ENCODE peak calls at places on chromosome 11, in four cellular contexts. P is NCI-H1417; R is CD8-positive, alpha-beta memory T cell; L is activated CD4-positive, alpha-beta T cell treated with anti-CD3 and anti-CD28 coated beads, Interleukin-2, amount 50 U/mL, for 1 hour. M is an unnamed sample.

GRCh38 chr11:37504925-37505324 is 906.9 kb upstream of the RAG2 start:
- DNase-seq in P (no peak), R (no peak), L (no peak), M (no peak)

GRCh38 chr11:8258771-8259170 is 4.9 kb downstream of the LMO1 start:
- DNase-seq in P (peak; percentile 11), R (no peak), L (no peak), M (no peak)

GRCh38 chr11:73257342-73258103 is 14.6 kb upstream of the P2RY6 start:
- DNase-seq in P (no peak), R (no peak), L (no peak), M (no peak)

GRCh38 chr11:94018721-94019120 is 2.4 kb upstream of the HEPHL1 start:
- DNase-seq in P (no peak), R (no peak), L (no peak), M (no peak)

GRCh38 chr11:85663080-85663729 is 1.7 kb downstream of the CREBZF start:
- DNase-seq in P (peak; percentile 65), R (peak; percentile 35), L (no peak), M (peak; percentile 40)

GRCh38 chr11:120547871-120548681 is 36.5 kb downstream of the GRIK4 start:
- DNase-seq in P (peak; percentile 92), R (no peak), L (no peak), M (no peak)

GRCh38 chr11:132088551-132088950 is 718.1 kb downstream of the NTM start:
- DNase-seq in P (no peak), R (no peak), L (no peak), M (no peak)

GRCh38 chr11:111283945-111284481 is 14.3 kb upstream of the POU2AF3 start:
- DNase-seq in P (no peak), R (no peak), L (no peak), M (no peak)

GRCh38 chr11:2791139-2791520 is 91.3 kb upstream of the KCNQ1OT1 start:
- DNase-seq in P (no peak), R (no peak), L (no peak), M (no peak)

GRCh38 chr11:111512296-111513239 is at the start of gene BTG4:
- DNase-seq in P (peak; percentile 74), R (no peak), L (no peak), M (no peak)

GRCh38 chr11:32931605-32932004 is 39.0 kb downstream of the QSER1 start:
- DNase-seq in P (no peak), R (no peak), L (no peak), M (no peak)

GRCh38 chr11:116217006-116217405 is 555.8 kb downstream of the BUD13 start:
- DNase-seq in P (peak; percentile 61), R (no peak), L (no peak), M (no peak)

GRCh38 chr11:106552694-106553203 is 465.5 kb downstream of the GUCY1A2 start:
- DNase-seq in P (no peak), R (no peak), L (no peak), M (no peak)

GRCh38 chr11:59199546-59200420 is 12.9 kb downstream of the MPEG1 start:
- DNase-seq in P (no peak), R (no peak), L (no peak), M (peak; percentile 10)

GRCh38 chr11:4134844-4135243 is 40.2 kb downstream of the RRM1 start:
- DNase-seq in P (no peak), R (no peak), L (no peak), M (no peak)

GRCh38 chr11:528815-529728 is 6.3 kb downstream of the HRAS start:
- DNase-seq in P (peak; percentile 76), R (no peak), L (no peak), M (no peak)

GRCh38 chr11:61392991-61393595 is 706 bp downstream of the TMEM216 start:
- DNase-seq in P (peak; percentile 39), R (no peak), L (peak; percentile 6), M (peak; percentile 27)

GRCh38 chr11:11813288-11813962 is 28.3 kb upstream of the USP47 start:
- DNase-seq in P (no peak), R (no peak), L (no peak), M (no peak)

GRCh38 chr11:119461250-119461963 is 38.4 kb upstream of the THY1 start:
- DNase-seq in P (peak; percentile 22), R (no peak), L (no peak), M (no peak)

M was measured in CD4-positive, alpha-beta memory T cell.